ENCODE peak calls at places on chromosomes 11 and 22, in five cellular contexts. P is mesendoderm, X is Caco-2, J is lower lobe of right lung, D is colonic mucosa. F is an unnamed sample. For H3K4me1, the result is how much of the 10 kb centered on the place peaks cover.

GRCh38 chr22:24583221-24583971 is 9.5 kb downstream of the LRRC75B start:
- DNase-seq in P (no peak), X (no peak), J (no peak), D (no peak), F (peak)

GRCh38 chr11:19524171-19524671 is 188.4 kb upstream of the NAV2 start:
- DNase-seq in P (peak), X (peak), J (no peak), D (no peak), F (peak)

GRCh38 chr11:11641581-11641980 is 19.8 kb upstream of the GALNT18 start:
- DNase-seq in P (no peak), X (no peak), J (no peak), D (no peak), F (peak)

GRCh38 chr11:118171274-118172062 is 5.0 kb downstream of the SCN2B start:
- DNase-seq in P (peak), X (peak), J (peak), D (peak), F (peak)

GRCh38 chr11:75072582-75072981 is 24.1 kb downstream of the OR2AT4 start:
- DNase-seq in P (peak), X (no peak), J (no peak), D (no peak), F (no peak)

GRCh38 chr11:15624701-15625100 is 510.0 kb downstream of the INSC start:
- DNase-seq in P (no peak), X (no peak), J (no peak), D (no peak), F (no peak)

GRCh38 chr11:46850829-46851380 is 4.8 kb upstream of the CKAP5 start:
- DNase-seq in P (peak), X (no peak), J (no peak), D (no peak), F (no peak)

GRCh38 chr22:26474687-26475086 is 8.9 kb downstream of the HPS4 start:
- DNase-seq in P (no peak), X (no peak), J (no peak), D (no peak), F (no peak)

GRCh38 chr11:134768463-134768862 is 356.4 kb upstream of the B3GAT1 start:
- DNase-seq in P (no peak), X (no peak), J (no peak), D (no peak), F (no peak)

GRCh38 chr11:2699185-2699530 is 636 bp downstream of the KCNQ1OT1 start:
- DNase-seq in P (peak), X (peak), J (peak), D (peak), F (no peak)

GRCh38 chr11:61454520-61454919 is 24.6 kb downstream of the SDHAF2 start:
- DNase-seq in P (no peak), X (no peak), J (no peak), D (no peak), F (no peak)

GRCh38 chr22:27107824-27108223 is 450.4 kb downstream of the MIAT start:
- DNase-seq in P (peak), X (peak), J (no peak), D (peak), F (no peak)

GRCh38 chr22:24214467-24215285 is 30.2 kb downstream of the GGT5 start:
- DNase-seq in P (no peak), X (no peak), J (no peak), D (no peak), F (no peak)

GRCh38 chr22:24166811-24167210 is 14.5 kb upstream of the SUSD2 start:
- DNase-seq in P (no peak), X (no peak), J (no peak), D (no peak), F (no peak)

DNA sequence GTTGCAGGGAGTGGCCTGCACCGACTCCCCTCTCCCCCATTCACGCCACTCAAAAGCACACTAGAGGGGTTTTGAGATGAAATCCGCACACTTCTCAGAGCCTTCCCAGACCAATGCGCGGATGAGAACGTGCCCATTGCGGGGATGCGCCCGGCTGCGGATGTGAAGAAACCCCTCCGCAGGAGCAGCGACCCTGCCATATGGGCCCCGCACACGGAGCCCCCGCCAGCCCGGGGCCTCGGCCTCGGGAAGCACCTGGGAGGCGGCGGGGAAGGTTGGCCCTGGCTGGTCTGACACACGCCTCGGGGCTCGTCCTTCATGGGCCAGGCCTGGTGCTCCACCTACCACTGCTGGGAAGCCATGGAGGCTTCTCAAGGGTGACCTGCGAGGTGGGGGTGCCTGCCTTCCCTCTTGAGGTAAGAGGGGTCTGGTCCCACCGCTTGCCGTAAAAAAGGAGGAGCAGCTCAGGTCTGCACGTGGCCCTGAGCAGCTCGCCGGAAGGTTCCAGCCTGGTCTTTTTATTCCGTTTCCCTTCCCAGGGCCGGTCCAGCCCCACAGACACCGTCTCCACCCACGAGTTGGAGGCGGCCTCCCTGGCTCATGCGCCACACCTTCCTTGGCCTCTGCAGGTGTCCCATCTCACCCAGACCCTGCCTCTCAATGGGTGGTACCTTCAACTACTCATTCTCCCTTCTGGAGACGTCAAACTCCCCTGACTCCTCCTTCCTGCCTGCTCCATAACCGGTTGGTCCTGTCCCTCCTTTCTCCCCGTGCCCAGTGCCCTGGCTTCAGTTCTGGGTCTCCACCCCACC is 39.4 kb downstream of the TRMU start:
- DNase-seq in P (no peak), X (no peak), J (peak), D (peak), F (no peak)
- H3K4me1 ChIP-seq in P (under half), X (under half), J (under half), D (under half), F (under half)

DNA sequence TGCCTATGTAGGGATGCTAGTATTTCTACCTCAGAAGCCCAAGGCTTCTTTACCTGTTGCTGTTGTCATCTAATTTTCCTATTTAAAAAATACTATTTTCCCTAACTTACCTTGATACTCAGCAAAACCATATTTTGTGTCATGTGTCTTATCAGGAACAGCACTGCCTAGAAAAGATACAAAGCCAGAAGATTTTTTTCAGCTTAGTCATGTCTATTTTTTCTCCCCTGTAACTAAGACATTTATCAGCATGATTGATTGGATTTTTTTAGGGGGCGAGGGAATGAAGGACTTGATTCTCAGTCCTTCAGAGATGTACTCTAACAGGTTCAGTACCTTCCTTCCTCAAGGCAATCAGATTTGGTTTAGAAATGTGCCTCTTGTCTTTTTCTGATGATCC is 3.5 kb upstream of the PIK3IP1 start:
- DNase-seq in P (no peak), X (no peak), J (no peak), D (no peak), F (peak)
- H3K4me3 ChIP-seq in P (no peak), X (no peak), J (no peak), D (no peak), F (no peak)

GRCh38 chr22:22856885-22857606 is 30.6 kb upstream of the IGLL5 start:
- DNase-seq in P (no peak), X (no peak), J (no peak), D (no peak), F (no peak)
- H3K4me1 ChIP-seq in P (under half), X (under half), J (under half), D (under half), F (under half)

GRCh38 chr11:33128739-33129138 is 32.5 kb downstream of the CSTF3 start:
- DNase-seq in P (no peak), X (no peak), J (no peak), D (no peak), F (no peak)

GRCh38 chr11:33135768-33136443 is 25.4 kb downstream of the CSTF3 start:
- DNase-seq in P (no peak), X (no peak), J (no peak), D (no peak), F (peak)

GRCh38 chr11:33135216-33135615 is 26.1 kb downstream of the CSTF3 start:
- DNase-seq in P (peak), X (no peak), J (no peak), D (no peak), F (peak)

GRCh38 chr11:33132510-33132909 is 28.8 kb downstream of the CSTF3 start:
- DNase-seq in P (no peak), X (no peak), J (no peak), D (no peak), F (no peak)

DNA sequence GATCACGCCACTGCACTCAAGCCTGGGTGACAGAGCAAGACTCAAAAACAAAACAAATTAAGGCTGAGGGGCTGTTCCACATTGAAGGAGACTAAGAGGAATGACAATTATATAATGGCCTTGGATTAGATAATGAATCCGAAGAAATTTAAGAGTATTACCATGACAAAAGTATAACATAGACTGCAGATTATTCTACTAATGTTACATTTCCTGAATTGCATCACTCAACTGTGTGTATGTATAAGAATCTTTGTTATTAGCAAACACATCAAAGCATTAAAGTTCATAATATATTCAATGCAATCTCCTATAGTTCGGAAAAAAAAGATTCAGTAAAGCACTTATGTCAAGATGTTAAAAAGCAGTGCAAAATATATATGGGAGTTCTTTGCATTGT is 27.5 kb downstream of the CSTF3 start:
- DNase-seq in P (no peak), X (no peak), J (no peak), D (no peak), F (no peak)
- H3K4me3 ChIP-seq in P (no peak), X (no peak), J (no peak), D (no peak), F (no peak)

DNA sequence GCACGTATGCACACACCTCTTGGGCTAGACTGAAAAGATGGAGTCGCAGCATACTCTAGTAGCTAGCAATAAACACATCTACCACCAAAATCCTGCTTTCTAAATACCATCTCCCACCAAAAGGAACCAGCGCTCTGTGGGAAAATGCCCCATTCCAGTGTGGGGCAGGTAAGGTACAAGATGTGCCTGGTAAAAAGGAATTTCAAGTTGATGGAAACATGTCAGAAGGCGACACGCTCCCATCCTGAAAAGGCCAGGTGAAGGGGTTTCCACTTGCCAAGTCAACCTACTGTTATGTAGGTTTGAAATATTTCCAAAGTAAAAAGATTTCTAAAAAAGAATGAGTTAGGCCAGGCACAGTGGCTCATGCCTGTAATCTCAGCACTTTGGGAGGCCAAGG is 8.8 kb downstream of the DGCR2 start:
- DNase-seq in P (no peak), X (no peak), J (no peak), D (no peak), F (no peak)
- H3K4me1 ChIP-seq in P (under half), X (under half), J (half or more), D (under half), F (under half)

GRCh38 chr11:73147771-73148681 is 5.9 kb upstream of the FCHSD2 start:
- DNase-seq in P (no peak), X (no peak), J (no peak), D (no peak), F (peak)
- H3K4me3 ChIP-seq in P (no peak), X (no peak), J (no peak), D (no peak), F (no peak)

GRCh38 chr22:31743871-31744270 is 6.1 kb downstream of the PRR14L start:
- DNase-seq in P (no peak), X (no peak), J (no peak), D (no peak), F (no peak)

GRCh38 chr22:31739795-31740201 is 10.1 kb downstream of the PRR14L start:
- DNase-seq in P (no peak), X (no peak), J (no peak), D (no peak), F (no peak)

GRCh38 chr22:31742682-31743081 is 7.2 kb downstream of the PRR14L start:
- DNase-seq in P (no peak), X (no peak), J (no peak), D (no peak), F (no peak)

GRCh38 chr22:31738566-31738965 is 11.4 kb downstream of the PRR14L start:
- DNase-seq in P (peak), X (no peak), J (no peak), D (no peak), F (no peak)

DNA sequence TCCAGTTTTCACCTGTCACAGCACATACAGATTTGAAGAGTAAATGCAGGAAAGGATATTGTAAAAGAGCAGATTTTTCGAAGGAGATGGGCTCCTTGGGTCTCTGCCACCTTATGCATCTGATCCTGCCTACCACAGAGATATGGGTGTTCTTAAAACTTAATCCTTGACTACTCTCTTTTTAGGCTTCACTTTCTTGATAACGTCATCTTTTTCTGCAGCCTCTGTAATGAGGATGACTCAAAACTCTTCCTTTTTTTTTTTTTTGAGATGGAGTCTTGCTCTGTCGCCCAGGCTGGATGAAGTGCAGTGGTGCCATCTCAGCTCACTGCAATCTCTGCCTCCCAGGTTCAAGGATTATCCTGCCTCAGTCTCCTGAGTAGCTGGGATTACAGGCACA is 7.8 kb downstream of the PRR14L start:
- DNase-seq in P (no peak), X (no peak), J (no peak), D (no peak), F (no peak)
- H3K4me1 ChIP-seq in P (under half), X (under half), J (under half), D (under half), F (under half)

GRCh38 chr11:102316505-102316904 is 779 bp upstream of the BIRC3 start:
- DNase-seq in P (no peak), X (no peak), J (no peak), D (no peak), F (no peak)
- H3K4me3 ChIP-seq in P (no peak), X (no peak), J (peak), D (peak), F (no peak)

GRCh38 chr11:120061761-120062560 is 76.0 kb downstream of the TRIM29 start:
- DNase-seq in P (peak), X (peak), J (no peak), D (no peak), F (peak)

GRCh38 chr11:120061036-120061760 is 76.7 kb downstream of the TRIM29 start:
- DNase-seq in P (no peak), X (no peak), J (no peak), D (no peak), F (peak)

GRCh38 chr11:120058931-120059330 is 79.0 kb downstream of the TRIM29 start:
- DNase-seq in P (no peak), X (no peak), J (no peak), D (no peak), F (no peak)

GRCh38 chr11:120062561-120062930 is 75.4 kb downstream of the TRIM29 start:
- DNase-seq in P (no peak), X (no peak), J (no peak), D (no peak), F (no peak)

GRCh38 chr11:120060512-120060911 is 77.4 kb downstream of the TRIM29 start:
- DNase-seq in P (no peak), X (no peak), J (no peak), D (no peak), F (no peak)
- H3K4me1 ChIP-seq in P (under half), X (under half), J (under half), D (under half), F (under half)

GRCh38 chr11:27041141-27041869 is 690 bp downstream of the BBOX1 start:
- DNase-seq in P (peak), X (no peak), J (no peak), D (no peak), F (no peak)
- H3K4me3 ChIP-seq in P (no peak), X (no peak), J (no peak), D (no peak), F (no peak)